ENCODE peak calls at places on chromosomes 3 and 15, in four cellular contexts. V, G, E and D are unnamed samples.
A peak's percentile ranks its signal among the peaks of the same experiment; 100 is the strongest.

GRCh38 chr15:89019436-89019835 is 68.8 kb upstream of the ABHD2 start:
- DNase-seq in V (no peak), G (no peak), E (no peak), D (no peak)

GRCh38 chr3:29240248-29240647 is 40.6 kb upstream of the RBMS3 start:
- DNase-seq in V (no peak), G (no peak), E (peak; percentile 36), D (no peak)

GRCh38 chr15:71295242-71296031 is 180.2 kb downstream of the THSD4 start:
- DNase-seq in V (peak; percentile 15), G (no peak), E (no peak), D (no peak)

GRCh38 chr3:141493152-141493551 is 6.3 kb downstream of the RASA2 start:
- DNase-seq in V (no peak), G (no peak), E (no peak), D (no peak)

GRCh38 chr15:58715266-58715917 is 34.1 kb downstream of the ADAM10 start:
- DNase-seq in V (no peak), G (no peak), E (no peak), D (no peak)

GRCh38 chr3:151960956-151961580 is 87.6 kb downstream of the SUCNR1 start:
- DNase-seq in V (no peak), G (no peak), E (no peak), D (no peak)

GRCh38 chr3:142863965-142864924 is 24.6 kb downstream of the PCOLCE2 start:
- DNase-seq in V (no peak), G (no peak), E (no peak), D (no peak)

GRCh38 chr15:66164788-66165187 is 88.8 kb downstream of the MEGF11 start:
- DNase-seq in V (no peak), G (peak; percentile 36), E (no peak), D (no peak)

GRCh38 chr15:33442449-33442848 is 131.7 kb downstream of the RYR3 start:
- DNase-seq in V (no peak), G (no peak), E (no peak), D (no peak)

GRCh38 chr15:68025860-68026424 is 28.2 kb upstream of the PIAS1 start:
- DNase-seq in V (no peak), G (no peak), E (no peak), D (no peak)

GRCh38 chr15:90664650-90665287 is 52.4 kb upstream of the BLM start:
- DNase-seq in V (peak; percentile 47), G (peak; percentile 34), E (peak; percentile 69), D (peak; percentile 56)

GRCh38 chr3:22835041-22835440 is 368.1 kb upstream of the UBE2E2 start:
- DNase-seq in V (no peak), G (no peak), E (no peak), D (no peak)

GRCh38 chr3:29513236-29513635 is 232.4 kb downstream of the RBMS3 start:
- DNase-seq in V (no peak), G (no peak), E (no peak), D (no peak)

GRCh38 chr15:57922780-57923179 is 142.7 kb downstream of the ALDH1A2 start:
- DNase-seq in V (peak; percentile 37), G (no peak), E (no peak), D (no peak)

GRCh38 chr15:85706779-85707518 is 87.8 kb downstream of the KLHL25 start:
- DNase-seq in V (no peak), G (no peak), E (no peak), D (no peak)

GRCh38 chr15:69141286-69141701 is 19.1 kb upstream of the GLCE start:
- DNase-seq in V (no peak), G (no peak), E (no peak), D (no peak)

GRCh38 chr3:87614998-87615397 is 338.6 kb upstream of the POU1F1 start:
- DNase-seq in V (no peak), G (no peak), E (peak; percentile 39), D (no peak)

GRCh38 chr3:188635258-188636038 is 481.5 kb downstream of the LPP start:
- DNase-seq in V (no peak), G (no peak), E (peak; percentile 2), D (no peak)

GRCh38 chr3:65945953-65946352 is 92.8 kb downstream of the MAGI1 start:
- DNase-seq in V (no peak), G (no peak), E (no peak), D (no peak)

GRCh38 chr3:56862352-56863062 is 60.8 kb upstream of the ARHGEF3 start:
- DNase-seq in V (no peak), G (no peak), E (no peak), D (no peak)

GRCh38 chr3:42387802-42388651 is 22.4 kb downstream of the LYZL4 start:
- DNase-seq in V (no peak), G (no peak), E (no peak), D (no peak)

GRCh38 chr3:124660606-124661005 is 69.6 kb upstream of the UMPS start:
- DNase-seq in V (no peak), G (no peak), E (no peak), D (no peak)

GRCh38 chr3:150733373-150733935 is 29.5 kb downstream of the SIAH2 start:
- DNase-seq in V (no peak), G (no peak), E (peak; percentile 21), D (no peak)
- TF ChIP-seq CTCF in V (no peak), G (no peak), E (no peak), D (no peak)

DNA sequence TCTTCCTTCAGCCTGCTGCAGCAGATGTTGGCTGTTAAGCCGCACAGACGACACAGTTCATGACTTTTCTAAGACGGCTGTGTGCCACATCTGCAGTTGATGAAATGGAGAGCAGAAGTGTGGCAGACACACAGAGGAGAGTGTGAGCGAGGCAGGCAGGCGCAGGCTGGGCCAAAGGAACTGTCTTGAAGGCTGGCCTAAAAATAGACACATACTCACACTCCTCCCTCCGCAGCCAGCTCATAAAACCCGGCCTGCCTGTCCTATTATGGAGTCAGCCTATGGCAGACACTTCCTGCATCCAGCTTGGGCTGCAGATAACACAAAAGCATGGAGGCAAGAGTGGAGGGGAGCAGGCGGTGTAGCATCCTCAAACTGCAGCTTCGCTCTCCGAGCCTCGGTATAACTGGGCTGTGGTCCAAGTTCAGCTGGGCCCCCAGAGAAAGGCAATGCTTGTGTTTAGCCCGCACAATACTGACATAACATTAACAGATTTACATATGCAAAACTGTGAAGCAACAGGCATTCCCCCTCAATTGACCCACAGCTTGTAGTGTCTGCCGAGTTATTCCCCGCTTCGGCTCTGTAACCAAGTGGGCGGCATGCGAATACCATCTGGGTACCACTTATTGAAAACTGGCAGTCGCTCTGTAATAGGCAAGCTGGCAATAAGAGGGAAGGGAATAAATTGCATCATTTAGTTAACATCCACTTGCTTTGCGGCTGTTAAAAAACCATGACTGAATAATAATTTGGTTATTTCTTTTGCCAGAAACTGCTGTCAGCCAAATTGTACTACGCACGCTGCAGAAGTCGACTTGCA is 40.8 kb downstream of the FOXP1 start:
- DNase-seq in V (peak; percentile 84), G (no peak), E (peak; percentile 18), D (peak; percentile 84)
- TF ChIP-seq CTCF in V (no peak), G (no peak), E (no peak), D (no peak)

DNA sequence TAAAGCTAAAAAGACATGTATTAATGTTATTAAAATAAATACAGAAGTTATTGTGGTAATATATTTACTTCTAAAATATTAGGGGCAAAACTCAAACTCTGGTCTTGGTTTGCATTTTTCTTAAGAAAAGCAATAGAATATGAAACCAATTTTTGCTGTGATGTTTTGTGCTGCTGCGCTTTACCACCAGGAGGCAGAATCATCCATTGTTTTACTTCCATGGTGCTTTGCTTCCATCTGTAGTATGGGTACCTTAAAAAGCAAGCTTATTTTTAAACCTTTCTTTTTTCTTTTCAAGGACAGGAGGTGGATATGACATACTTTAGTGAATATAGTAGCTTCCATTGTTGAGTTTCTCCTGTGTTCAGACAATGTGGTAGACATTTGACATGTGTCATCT is 46.6 kb upstream of the MRPL3 start:
- DNase-seq in V (no peak), G (no peak), E (peak; percentile 42), D (no peak)
- TF ChIP-seq CTCF in V (no peak), G (peak; percentile 66), E (peak; percentile 92), D (peak; percentile 55)

GRCh38 chr3:171183042-171183441 is 156.5 kb upstream of the SLC2A2 start:
- DNase-seq in V (no peak), G (peak; percentile 51), E (no peak), D (no peak)
- TF ChIP-seq CTCF in V (no peak), G (peak; percentile 52), E (no peak), D (no peak)